ENCODE peak calls at places on chromosomes 5 and 9, in four cellular contexts. F is neuronal stem cell, V is left ventricle myocardium inferior, Q is brain microvascular endothelial cell. N is an unnamed sample.

GRCh38 chr5:115524199-115524598 is 20.4 kb downstream of the FEM1C start:
- DNase-seq in V (no peak), F (no peak), Q (no peak), N (no peak)

GRCh38 chr5:92805446-92805845 is 775.6 kb downstream of the NR2F1-AS1 start:
- DNase-seq in V (no peak), Q (no peak), F (no peak), N (no peak)

GRCh38 chr5:82168294-82168693 is 109.9 kb downstream of the RPS23 start:
- DNase-seq in F (no peak), V (no peak), Q (no peak), N (no peak)

GRCh38 chr5:171801-172331 is 19.4 kb upstream of the LRRC14B start:
- DNase-seq in F (no peak), Q (no peak), V (no peak), N (no peak)

GRCh38 chr9:16146661-16147060 is 593.8 kb downstream of the CCDC171 start:
- DNase-seq in V (no peak), Q (no peak), F (peak), N (no peak)

GRCh38 chr5:139985733-139986132 is 57.4 kb downstream of the NRG2 start:
- DNase-seq in F (peak), Q (peak), V (peak), N (peak)

GRCh38 chr9:80146466-80146865 is 574.7 kb downstream of the TLE4 start:
- DNase-seq in Q (peak), V (no peak), F (no peak), N (no peak)

GRCh38 chr9:131968632-131969031 is 111.0 kb downstream of the MED27 start:
- DNase-seq in V (no peak), F (no peak), Q (no peak), N (no peak)

GRCh38 chr9:1875921-1876448 is 139.2 kb upstream of the SMARCA2 start:
- DNase-seq in F (no peak), Q (no peak), V (no peak), N (no peak)

GRCh38 chr5:109327572-109327971 is 82.2 kb downstream of the PJA2 start:
- DNase-seq in F (peak), Q (no peak), V (no peak), N (no peak)

GRCh38 chr5:133658327-133658726 is 46.0 kb upstream of the FSTL4 start:
- DNase-seq in Q (no peak), V (no peak), F (no peak), N (no peak)

GRCh38 chr5:59361454-59361853 is 532.1 kb downstream of the PDE4D start:
- DNase-seq in Q (no peak), F (no peak), V (no peak), N (no peak)

GRCh38 chr9:78003730-78004129 is 27.9 kb downstream of the GNAQ start:
- DNase-seq in F (no peak), V (no peak), Q (no peak), N (no peak)

GRCh38 chr5:52007230-52007858 is 624.1 kb downstream of the ISL1 start:
- DNase-seq in Q (peak), V (no peak), F (no peak), N (no peak)

GRCh38 chr9:83800236-83801033 is 17.1 kb downstream of the GKAP1 start:
- DNase-seq in Q (no peak), V (no peak), F (no peak), N (peak)

GRCh38 chr5:143614831-143615230 is 197.1 kb upstream of the HMHB1 start:
- DNase-seq in F (peak), V (no peak), Q (no peak), N (no peak)

GRCh38 chr9:131734781-131735180 is 5.1 kb downstream of the RAPGEF1 start:
- DNase-seq in V (no peak), F (no peak), Q (no peak), N (no peak)

GRCh38 chr9:86667307-86667706 is 280.0 kb downstream of the GAS1 start:
- DNase-seq in F (no peak), Q (peak), V (no peak), N (no peak)

GRCh38 chr5:116318091-116318854 is 233.4 kb downstream of the COMMD10 start:
- DNase-seq in Q (no peak), V (no peak), F (no peak), N (no peak)

GRCh38 chr5:137492321-137492720 is 6.8 kb downstream of the SPOCK1 start:
- DNase-seq in Q (peak), F (no peak), V (no peak), N (no peak)

GRCh38 chr5:149256451-149256850 is 15.2 kb upstream of the AFAP1L1 start:
- DNase-seq in Q (no peak), F (no peak), V (no peak), N (no peak)

GRCh38 chr5:163916376-163916775 is 411.0 kb downstream of the MAT2B start:
- DNase-seq in F (no peak), V (no peak), Q (no peak), N (no peak)

GRCh38 chr9:2559212-2560152 is 62.1 kb upstream of the VLDLR start:
- DNase-seq in F (no peak), Q (peak), V (peak), N (peak)

GRCh38 chr5:149924481-149924880 is 20.1 kb downstream of the PDE6A start:
- DNase-seq in Q (no peak), V (no peak), F (no peak), N (no peak)

GRCh38 chr5:127833999-127834953 is 131.1 kb downstream of the CCDC192 start:
- DNase-seq in F (no peak), Q (no peak), V (no peak), N (no peak)

GRCh38 chr5:35369965-35370790 is 139.9 kb upstream of the PRLR start:
- DNase-seq in F (peak), Q (no peak), V (no peak), N (no peak)

GRCh38 chr9:95641591-95641990 is 124.8 kb upstream of the PTCH1 start:
- DNase-seq in V (no peak), Q (peak), F (no peak), N (no peak)

GRCh38 chr5:116632890-116633289 is 58.3 kb upstream of the SEMA6A start:
- DNase-seq in V (no peak), Q (peak), F (no peak), N (no peak)

GRCh38 chr5:74543162-74543995 is 97.1 kb downstream of the ENC1 start:
- DNase-seq in Q (peak), F (peak), V (no peak), N (no peak)
- H3K4me3 ChIP-seq in Q (peak), F (peak), V (no peak), N (no peak)

DNA sequence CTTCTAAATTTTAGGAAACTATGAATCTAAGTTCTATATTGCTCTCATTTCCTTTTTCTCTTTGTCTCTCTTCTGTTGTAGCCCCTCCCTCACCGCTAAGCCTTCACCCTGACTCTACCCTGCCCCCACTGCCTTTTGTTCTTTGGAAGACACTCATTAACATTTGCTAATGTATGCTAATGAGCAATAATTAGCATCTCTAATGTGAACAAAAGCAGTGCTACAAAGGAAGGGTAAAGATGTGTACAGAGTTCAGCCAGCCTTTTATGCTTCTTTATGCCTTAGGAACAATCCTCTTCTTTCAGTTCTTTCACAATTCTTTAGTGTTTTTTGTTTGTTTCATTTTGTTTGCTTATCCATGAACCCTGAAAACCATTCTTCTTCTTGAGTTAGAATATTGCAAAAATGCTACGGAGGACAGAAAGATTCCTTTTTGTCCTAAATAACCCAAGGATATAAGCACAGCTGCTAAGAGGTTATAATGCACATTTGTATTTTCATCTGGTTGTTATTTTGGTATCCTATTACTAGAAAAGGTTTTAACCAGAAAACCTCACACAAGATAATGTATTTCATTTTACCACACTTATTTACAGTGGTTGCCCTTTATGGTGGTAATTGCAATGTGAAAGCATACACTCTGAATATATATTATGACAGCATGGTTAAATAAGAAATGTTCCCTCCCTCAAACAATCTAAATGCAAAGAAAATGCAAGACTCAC is 159.3 kb downstream of the TMC1 start:
- DNase-seq in Q (no peak), F (no peak), V (no peak), N (no peak)
- H3K4me3 ChIP-seq in Q (no peak), F (no peak), V (no peak), N (no peak)

GRCh38 chr9:97625620-97626019 is 7.5 kb downstream of the TSTD2 start:
- DNase-seq in V (no peak), Q (no peak), F (no peak), N (no peak)

GRCh38 chr9:97623946-97624345 is 9.2 kb downstream of the TSTD2 start:
- DNase-seq in V (no peak), Q (no peak), F (no peak), N (no peak)

GRCh38 chr9:97629136-97629535 is 4.0 kb downstream of the TSTD2 start:
- DNase-seq in Q (no peak), V (no peak), F (no peak), N (no peak)

GRCh38 chr9:97628668-97629067 is 4.5 kb downstream of the TSTD2 start:
- DNase-seq in F (no peak), V (no peak), Q (no peak), N (no peak)

DNA sequence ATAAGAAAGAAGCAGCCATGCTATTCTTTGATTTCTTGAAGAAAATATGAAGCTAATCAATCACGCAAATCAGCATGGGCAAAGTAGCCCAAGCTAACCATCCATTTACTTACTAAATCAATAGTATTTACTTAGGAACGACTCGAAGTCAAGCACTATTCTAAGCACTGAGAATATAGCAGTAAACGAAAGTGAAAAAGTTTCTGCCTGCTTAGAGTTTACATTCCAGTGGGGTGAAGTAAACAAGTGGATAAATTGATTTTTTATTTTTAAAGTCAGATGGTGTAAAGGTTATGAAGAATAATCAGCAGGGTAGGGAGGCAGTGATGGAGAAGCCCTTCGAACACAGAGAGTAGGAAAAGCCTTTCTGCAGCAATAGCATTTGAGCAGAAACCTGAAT is 5.5 kb downstream of the TSTD2 start:
- DNase-seq in V (no peak), F (no peak), Q (no peak), N (no peak)
- H3K4me3 ChIP-seq in V (no peak), F (no peak), Q (no peak), N (no peak)

GRCh38 chr5:132464155-132464939 is 26.2 kb downstream of the IRF1 start:
- DNase-seq in V (no peak), Q (no peak), F (no peak), N (no peak)

GRCh38 chr5:132465095-132465707 is 25.4 kb downstream of the IRF1 start:
- DNase-seq in V (no peak), Q (no peak), F (no peak), N (no peak)

GRCh38 chr5:132467292-132467984 is 23.1 kb downstream of the IRF1 start:
- DNase-seq in V (peak), Q (no peak), F (no peak), N (peak)

GRCh38 chr5:132468665-132469379 is 21.8 kb downstream of the IRF1 start:
- DNase-seq in F (no peak), V (no peak), Q (no peak), N (no peak)

DNA sequence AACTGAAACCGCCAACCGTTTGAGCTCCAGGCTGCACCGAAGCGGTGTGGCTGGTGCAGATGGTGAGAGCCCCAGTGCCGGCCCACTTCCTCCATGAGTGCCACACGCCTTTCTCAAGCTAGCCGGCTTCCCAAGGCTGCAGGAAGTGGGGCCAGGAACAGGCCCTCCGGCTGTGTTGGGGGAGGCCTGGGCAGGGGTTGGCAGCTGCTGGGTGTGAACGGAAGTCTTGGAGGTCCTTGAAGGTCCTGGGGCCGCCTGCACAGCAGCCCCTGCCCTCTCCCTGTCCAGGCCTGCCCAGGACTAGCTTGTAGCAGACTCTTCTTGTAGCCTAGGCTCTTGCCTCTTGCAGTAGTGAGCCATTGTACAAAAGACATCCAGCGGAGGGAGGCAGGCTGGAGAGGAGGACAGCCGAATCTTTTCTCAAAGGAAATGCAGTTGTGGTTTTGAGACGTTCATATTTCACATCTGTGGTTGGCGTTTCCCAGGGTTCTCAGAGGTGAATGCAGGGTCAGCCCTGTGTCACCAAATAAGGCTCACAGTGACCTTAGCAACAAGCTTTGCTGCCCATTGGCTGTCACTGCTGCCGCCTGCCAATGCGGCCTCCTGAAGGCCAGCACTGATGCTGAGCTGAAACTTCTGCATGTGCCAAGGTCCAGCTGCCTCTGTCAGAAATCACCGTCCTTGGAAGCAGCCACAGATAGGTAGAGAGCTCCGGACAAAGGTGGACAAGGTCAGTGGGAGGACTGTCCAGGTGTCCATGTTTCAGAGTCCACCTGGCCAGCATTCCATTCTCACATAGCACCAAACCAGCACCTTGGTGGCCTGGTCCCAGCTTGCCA is 23.9 kb downstream of the IRF1 start:
- DNase-seq in Q (peak), V (peak), F (no peak), N (no peak)
- H3K4me3 ChIP-seq in Q (no peak), V (no peak), F (no peak), N (no peak)

DNA sequence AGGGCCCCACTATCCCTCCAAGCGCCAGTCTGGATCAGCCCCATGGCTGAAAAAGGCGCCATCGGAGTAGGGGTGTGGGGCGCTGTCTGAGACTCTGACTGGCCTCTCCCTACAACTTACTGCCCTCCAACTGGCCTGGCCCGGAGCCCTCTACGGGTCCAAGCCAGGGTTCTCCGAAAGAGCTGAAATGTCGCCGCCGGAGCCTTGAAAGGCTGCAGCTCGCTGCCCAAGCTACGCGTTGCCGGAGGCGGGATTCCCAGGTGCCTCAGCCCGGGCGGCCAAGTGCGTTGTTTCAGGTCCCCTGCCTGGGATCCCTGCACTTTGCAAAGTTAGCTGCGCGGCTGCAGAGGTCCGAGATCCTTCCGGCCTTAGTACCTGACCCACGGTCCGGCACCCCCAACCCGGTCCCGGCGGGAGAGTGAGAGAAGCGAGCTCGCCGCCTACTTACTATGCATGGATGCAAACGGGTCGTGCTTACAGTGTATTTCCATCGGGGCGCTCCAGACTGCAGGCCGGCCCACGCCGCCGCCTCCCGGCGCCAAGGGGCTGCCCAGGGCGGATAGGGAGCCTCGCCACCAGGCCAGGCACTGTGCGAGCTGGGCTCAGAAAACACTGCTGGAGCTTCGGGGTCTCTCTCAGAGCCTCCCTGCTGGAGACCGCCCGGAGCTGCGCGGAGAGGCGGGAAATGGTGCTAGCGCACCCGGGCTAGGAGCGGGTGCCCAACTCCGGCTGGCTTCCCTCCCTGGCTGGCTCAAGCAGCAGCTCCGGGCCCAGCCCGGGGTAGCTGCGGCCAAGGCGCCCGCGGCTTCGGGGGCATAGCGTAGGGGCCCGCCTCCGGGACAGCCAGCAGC is 7.8 kb downstream of the PAX5 start:
- DNase-seq in V (no peak), F (no peak), Q (no peak), N (no peak)
- H3K4me3 ChIP-seq in V (peak), F (peak), Q (no peak), N (peak)